ENCODE peak calls at places on chromosomes 5 and 9, in four cellular contexts. J is GM12891, M is GM12878, X is K562. W is an unnamed sample.

GRCh38 chr5:143695941-143696340 is 116.0 kb upstream of the HMHB1 start:
- DNase-seq in M (no peak), J (no peak), X (no peak), W (no peak)

GRCh38 chr9:97934321-97935115 is 3.5 kb downstream of the HEMGN start:
- DNase-seq in X (no peak), M (no peak), J (no peak), W (no peak)

GRCh38 chr5:158203256-158203655 is 344.3 kb upstream of the CLINT1 start:
- DNase-seq in J (no peak), X (no peak), M (no peak), W (no peak)

GRCh38 chr9:38036359-38037084 is 32.5 kb downstream of the SHB start:
- DNase-seq in J (no peak), X (peak), M (no peak), W (no peak)

GRCh38 chr5:181052526-181052927 is 12.5 kb downstream of the BTNL9 start:
- DNase-seq in M (no peak), X (no peak), J (no peak), W (no peak)

GRCh38 chr5:137831526-137831925 is 36.1 kb upstream of the MYOT start:
- DNase-seq in J (no peak), X (no peak), M (no peak), W (no peak)

GRCh38 chr5:17436766-17437221 is 61.2 kb upstream of the TAF11L2 start:
- DNase-seq in X (no peak), M (no peak), J (no peak), W (peak)

GRCh38 chr9:92706218-92706940 is 36.4 kb upstream of the IPPK start:
- DNase-seq in X (peak), J (no peak), M (no peak), W (peak)

GRCh38 chr9:4137234-4137633 is 162.6 kb downstream of the GLIS3 start:
- DNase-seq in J (no peak), X (no peak), M (no peak), W (no peak)

GRCh38 chr9:19782005-19782404 is 6.8 kb downstream of the SLC24A2 start:
- DNase-seq in M (no peak), J (no peak), X (no peak), W (no peak)

GRCh38 chr5:176660860-176661641 is 13.8 kb downstream of the TSPAN17 start:
- DNase-seq in M (peak), X (peak), J (peak), W (peak)

GRCh38 chr5:127097288-127097687 is 24.0 kb upstream of the C5orf63 start:
- DNase-seq in J (no peak), M (no peak), X (no peak), W (no peak)

GRCh38 chr9:2087500-2088313 is 72.6 kb downstream of the SMARCA2 start:
- DNase-seq in X (peak), M (peak), J (peak), W (peak)

GRCh38 chr5:45279109-45279508 is 417.1 kb downstream of the HCN1 start:
- DNase-seq in J (no peak), X (no peak), M (no peak), W (no peak)

GRCh38 chr5:170302729-170303501 is 5.3 kb upstream of the LCP2 start:
- DNase-seq in M (peak), X (peak), J (peak), W (peak)

GRCh38 chr5:41485533-41485932 is 24.9 kb downstream of the PLCXD3 start:
- DNase-seq in J (no peak), X (no peak), M (no peak), W (no peak)

GRCh38 chr5:157471709-157472108 is 11.7 kb downstream of the NIPAL4 start:
- DNase-seq in M (no peak), J (no peak), X (peak), W (no peak)

GRCh38 chr9:29212590-29213373 is 1639.5 kb upstream of the C9orf72 start:
- DNase-seq in X (no peak), M (no peak), J (no peak), W (no peak)

GRCh38 chr5:93090698-93091097 is 490.3 kb downstream of the NR2F1-AS1 start:
- DNase-seq in M (no peak), X (no peak), J (no peak), W (no peak)

GRCh38 chr5:93096561-93096960 is 484.5 kb downstream of the NR2F1-AS1 start:
- DNase-seq in J (no peak), M (no peak), X (no peak), W (no peak)

GRCh38 chr5:93088997-93089396 is 492.0 kb downstream of the NR2F1-AS1 start:
- DNase-seq in M (no peak), J (no peak), X (no peak), W (no peak)

GRCh38 chr5:93088566-93088965 is 492.5 kb downstream of the NR2F1-AS1 start:
- DNase-seq in M (no peak), J (no peak), X (no peak), W (no peak)

GRCh38 chr5:93092349-93093105 is 488.5 kb downstream of the NR2F1-AS1 start:
- DNase-seq in X (no peak), J (no peak), M (no peak), W (no peak)
- TF ChIP-seq SPI1 in X (no peak), J (no peak), M (no peak), W (no peak)

DNA sequence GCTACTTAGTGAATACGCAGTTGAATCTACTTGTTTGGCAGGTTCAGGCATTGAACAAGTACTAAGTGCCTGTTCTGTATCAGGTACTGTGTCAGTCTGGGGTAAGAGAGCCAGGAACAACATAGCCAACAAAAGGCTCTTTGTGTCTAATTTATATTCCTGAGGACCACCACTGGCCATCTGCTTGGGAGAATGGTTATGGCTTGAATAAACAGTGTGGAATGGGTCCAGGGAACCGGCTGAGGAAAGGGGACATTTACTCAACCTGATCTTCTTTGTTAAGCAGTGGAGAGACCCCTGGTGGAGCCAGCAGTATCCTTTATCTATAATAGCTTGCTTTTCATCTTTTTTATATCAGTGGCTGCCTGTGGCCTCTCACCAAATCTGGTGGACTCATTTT is 38.6 kb downstream of the EXOSC2 start:
- DNase-seq in M (no peak), J (no peak), X (peak), W (no peak)
- TF ChIP-seq SPI1 in M (no peak), J (no peak), X (no peak), W (no peak)

GRCh38 chr9:130173462-130173876 is 1.3 kb downstream of the NCS1 start:
- DNase-seq in J (no peak), M (no peak), X (no peak), W (no peak)

GRCh38 chr9:130175355-130175754 is 3.2 kb downstream of the NCS1 start:
- DNase-seq in X (no peak), M (no peak), J (no peak), W (no peak)

GRCh38 chr9:130174920-130175321 is 2.7 kb downstream of the NCS1 start:
- DNase-seq in M (no peak), J (no peak), X (no peak), W (no peak)

GRCh38 chr9:130172858-130173461 is 756 bp downstream of the NCS1 start:
- DNase-seq in J (no peak), M (no peak), X (peak), W (no peak)

DNA sequence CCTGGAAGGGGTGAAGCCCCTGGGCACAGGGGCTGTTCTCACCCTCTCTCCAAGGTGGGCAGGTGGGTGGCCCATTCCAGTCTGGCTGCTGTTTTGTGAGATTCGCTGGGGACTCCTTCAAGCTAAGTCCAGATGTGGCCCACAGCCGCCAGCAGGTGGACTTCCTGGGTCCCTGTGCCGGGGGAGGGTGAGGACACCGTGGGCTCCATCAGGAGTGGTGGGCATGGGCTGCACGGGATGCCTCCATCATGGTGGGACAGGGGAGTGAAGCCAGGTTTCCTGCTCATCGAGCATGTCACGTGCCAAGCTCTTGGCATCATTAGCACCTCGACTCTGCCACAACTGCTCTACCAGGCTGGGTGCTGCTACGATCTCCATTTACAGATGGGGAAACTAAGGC is 1.8 kb downstream of the NCS1 start:
- DNase-seq in J (no peak), X (no peak), M (no peak), W (no peak)
- TF ChIP-seq SPI1 in J (no peak), X (no peak), M (no peak), W (no peak)

GRCh38 chr5:81513982-81514381 is 120.0 kb upstream of the ACOT12 start:
- DNase-seq in J (no peak), M (no peak), X (no peak), W (no peak)
- TF ChIP-seq SPI1 in J (no peak), M (no peak), X (no peak), W (no peak)

GRCh38 chr5:109022056-109022455 is 274.4 kb downstream of the FER start:
- DNase-seq in J (no peak), M (no peak), X (no peak), W (no peak)
- TF ChIP-seq SPI1 in J (no peak), M (no peak), X (no peak), W (no peak)

GRCh38 chr5:109655841-109656240 is 33.9 kb upstream of the MAN2A1 start:
- DNase-seq in M (no peak), X (no peak), J (no peak), W (no peak)
- TF ChIP-seq SPI1 in M (no peak), X (no peak), J (no peak), W (no peak)

GRCh38 chr5:134148316-134148715 is 28.4 kb downstream of the SKP1 start:
- DNase-seq in M (no peak), J (no peak), X (no peak), W (no peak)
- TF ChIP-seq SPI1 in M (no peak), J (no peak), X (no peak), W (no peak)

GRCh38 chr5:120396186-120396585 is 67.9 kb upstream of the PRR16 start:
- DNase-seq in M (no peak), J (no peak), X (no peak), W (no peak)
- TF ChIP-seq SPI1 in M (no peak), J (no peak), X (no peak), W (no peak)

GRCh38 chr9:128242828-128243485 is 32.9 kb downstream of the GOLGA2 start:
- DNase-seq in J (no peak), X (peak), M (no peak), W (no peak)
- TF ChIP-seq SPI1 in J (no peak), X (no peak), M (no peak), W (no peak)

GRCh38 chr9:94101169-94101853 is 17.0 kb downstream of the PTPDC1 start:
- DNase-seq in M (no peak), J (no peak), X (no peak), W (no peak)

GRCh38 chr9:94097788-94098413 is 13.6 kb downstream of the PTPDC1 start:
- DNase-seq in X (no peak), J (no peak), M (no peak), W (no peak)

GRCh38 chr9:94100152-94100879 is 16.1 kb downstream of the PTPDC1 start:
- DNase-seq in X (no peak), M (no peak), J (no peak), W (no peak)

GRCh38 chr9:94096819-94097577 is 12.7 kb downstream of the PTPDC1 start:
- DNase-seq in M (no peak), X (no peak), J (no peak), W (no peak)
- TF ChIP-seq SPI1 in M (no peak), X (no peak), J (no peak), W (no peak)

W was measured in HL-60.